ENCODE peak calls at places on chromosomes 6 and 20, in four cellular contexts. J, P, F and L are unnamed samples.

GRCh38 chr6:39565948-39566347 is 159.3 kb downstream of the KIF6 start:
- DNase-seq in P (no peak), J (no peak), F (no peak), L (no peak)

GRCh38 chr6:70651326-70651905 is 16.3 kb upstream of the SMAP1 start:
- DNase-seq in J (no peak), F (no peak), P (no peak), L (no peak)

GRCh38 chr6:36949636-36950035 is 4.9 kb upstream of the PI16 start:
- DNase-seq in F (no peak), P (no peak), J (no peak), L (no peak)

GRCh38 chr6:45630801-45631200 is 253.1 kb upstream of the SUPT3H start:
- DNase-seq in P (no peak), F (no peak), J (no peak), L (no peak)

GRCh38 chr6:93418448-93419303 is 683 bp downstream of the EPHA7 start:
- DNase-seq in J (no peak), P (no peak), F (no peak), L (no peak)

GRCh38 chr20:13873814-13874213 is 89.0 kb downstream of the NDUFAF5 start:
- DNase-seq in P (no peak), F (no peak), J (no peak), L (no peak)

GRCh38 chr6:12403201-12403826 is 113.2 kb downstream of the EDN1 start:
- DNase-seq in J (no peak), F (no peak), P (no peak), L (no peak)

GRCh38 chr6:149317656-149318571 is at the start of gene TAB2:
- DNase-seq in F (no peak), J (peak; percentile 81), P (peak; percentile 33), L (peak; percentile 35)

GRCh38 chr20:34331838-34332237 is 28.7 kb upstream of the AHCY start:
- DNase-seq in F (no peak), P (no peak), J (no peak), L (no peak)

GRCh38 chr20:40073535-40074111 is 615.4 kb downstream of the MAFB start:
- DNase-seq in J (no peak), F (no peak), P (no peak), L (no peak)

GRCh38 chr20:58457083-58457680 is 58.0 kb downstream of the APCDD1L start:
- DNase-seq in F (no peak), J (no peak), P (no peak), L (no peak)

GRCh38 chr6:4180653-4181255 is 45.4 kb upstream of the ECI2 start:
- DNase-seq in J (peak; percentile 64), F (no peak), P (no peak), L (no peak)

GRCh38 chr20:17644451-17644850 is 37.6 kb downstream of the RRBP1 start:
- DNase-seq in P (no peak), J (no peak), F (no peak), L (no peak)

GRCh38 chr6:106223300-106223930 is 102.1 kb downstream of the ATG5 start:
- DNase-seq in J (peak; percentile 31), P (no peak), F (peak; percentile 52), L (peak; percentile 67)

GRCh38 chr6:138161434-138162103 is at the start of gene ARFGEF3:
- DNase-seq in F (no peak), J (peak; percentile 60), P (peak; percentile 44), L (no peak)

GRCh38 chr6:42141603-42142117 is 760 bp downstream of the C6orf132 start:
- DNase-seq in P (no peak), J (no peak), F (no peak), L (no peak)

GRCh38 chr6:107115695-107116327 is 496 bp upstream of the BEND3 start:
- DNase-seq in P (peak; percentile 43), F (no peak), J (peak; percentile 66), L (peak; percentile 43)

GRCh38 chr6:141965016-141965545 is 167.6 kb upstream of the GJE1 start:
- DNase-seq in P (no peak), J (no peak), F (no peak), L (no peak)

GRCh38 chr6:36751833-36752186 is 54.2 kb downstream of the RAB44 start:
- DNase-seq in J (no peak), F (no peak), P (no peak), L (no peak)

GRCh38 chr20:47198254-47198671 is 158.2 kb downstream of the ZMYND8 start:
- DNase-seq in F (peak; percentile 27), J (no peak), P (no peak), L (no peak)

GRCh38 chr6:108748063-108748462 is 100.2 kb upstream of the ARMC2 start:
- DNase-seq in J (no peak), F (no peak), P (no peak), L (no peak)

GRCh38 chr6:118844915-118845314 is 49.0 kb upstream of the ASF1A start:
- DNase-seq in P (no peak), F (peak; percentile 20), J (no peak), L (no peak)

GRCh38 chr6:62059898-62060297 is 226.1 kb downstream of the KHDRBS2 start:
- DNase-seq in J (no peak), P (no peak), F (no peak), L (no peak)

GRCh38 chr6:40692311-40692710 is 105.1 kb upstream of the LRFN2 start:
- DNase-seq in J (no peak), F (no peak), P (no peak), L (no peak)

GRCh38 chr20:62823688-62824475 is 7.0 kb downstream of the COL9A3 start:
- DNase-seq in F (no peak), P (no peak), J (no peak), L (no peak)

GRCh38 chr6:109772961-109773431 is 81.9 kb downstream of the FIG4 start:
- DNase-seq in J (no peak), F (no peak), P (no peak), L (no peak)

GRCh38 chr6:36963451-36964290 is 9.1 kb downstream of the PI16 start:
- DNase-seq in J (no peak), F (no peak), P (peak; percentile 67), L (peak; percentile 29)

GRCh38 chr20:10741060-10741459 is 67.3 kb upstream of the JAG1 start:
- DNase-seq in F (no peak), J (no peak), P (no peak), L (no peak)

GRCh38 chr6:39824030-39824926 is 32.1 kb downstream of the DAAM2 start:
- DNase-seq in P (no peak), J (no peak), F (no peak), L (no peak)

GRCh38 chr6:161890959-161891358 is 617.1 kb upstream of the AGPAT4 start:
- DNase-seq in F (no peak), P (no peak), J (no peak), L (no peak)

GRCh38 chr6:8446391-8446790 is 11.0 kb upstream of the SLC35B3 start:
- DNase-seq in F (no peak), J (no peak), P (no peak), L (no peak)

GRCh38 chr20:56718816-56719215 is 89.7 kb downstream of the TFAP2C start:
- DNase-seq in P (no peak), F (no peak), J (no peak), L (no peak)

GRCh38 chr20:56720620-56721213 is 91.6 kb downstream of the TFAP2C start:
- DNase-seq in F (no peak), P (no peak), J (no peak), L (no peak)

GRCh38 chr20:56716806-56717205 is 87.7 kb downstream of the TFAP2C start:
- DNase-seq in P (no peak), J (no peak), F (no peak), L (no peak)

GRCh38 chr20:56715309-56715708 is 86.2 kb downstream of the TFAP2C start:
- DNase-seq in F (no peak), P (no peak), J (no peak), L (no peak)

DNA sequence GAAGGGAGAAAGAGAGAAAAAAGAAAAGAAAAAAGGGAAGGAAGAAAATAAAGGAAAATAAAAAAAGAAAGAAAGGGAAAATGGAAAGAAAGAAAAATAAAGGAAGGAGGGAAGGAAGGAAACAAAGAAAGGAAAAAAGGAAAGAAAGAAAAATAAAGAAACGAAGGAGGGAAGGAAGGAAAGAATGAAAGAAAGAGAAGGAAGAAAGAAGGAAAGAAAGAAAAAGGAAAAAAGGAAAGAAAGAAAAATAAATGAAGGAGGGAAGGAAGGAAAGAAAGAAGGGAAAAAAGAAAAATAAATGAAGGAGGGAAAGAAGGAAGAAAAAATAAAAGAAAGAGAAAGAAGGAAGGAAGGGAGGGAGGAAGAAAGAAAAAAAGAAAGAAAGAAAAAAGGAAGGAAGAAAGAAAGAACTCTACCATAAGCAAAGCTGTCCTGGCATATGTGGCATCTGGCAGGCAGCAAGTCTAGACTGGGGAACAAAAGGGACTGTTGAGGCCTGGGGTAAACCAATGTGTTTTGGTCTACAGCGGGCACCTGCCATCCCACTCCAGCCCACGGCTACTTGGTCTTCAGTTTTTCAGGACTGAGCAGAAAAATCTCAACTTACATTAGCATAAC is 86.9 kb downstream of the TFAP2C start:
- DNase-seq in J (no peak), P (no peak), F (no peak), L (no peak)
- TF ChIP-seq SPI1 in J (no peak), P (no peak), F (no peak), L (no peak)

DNA sequence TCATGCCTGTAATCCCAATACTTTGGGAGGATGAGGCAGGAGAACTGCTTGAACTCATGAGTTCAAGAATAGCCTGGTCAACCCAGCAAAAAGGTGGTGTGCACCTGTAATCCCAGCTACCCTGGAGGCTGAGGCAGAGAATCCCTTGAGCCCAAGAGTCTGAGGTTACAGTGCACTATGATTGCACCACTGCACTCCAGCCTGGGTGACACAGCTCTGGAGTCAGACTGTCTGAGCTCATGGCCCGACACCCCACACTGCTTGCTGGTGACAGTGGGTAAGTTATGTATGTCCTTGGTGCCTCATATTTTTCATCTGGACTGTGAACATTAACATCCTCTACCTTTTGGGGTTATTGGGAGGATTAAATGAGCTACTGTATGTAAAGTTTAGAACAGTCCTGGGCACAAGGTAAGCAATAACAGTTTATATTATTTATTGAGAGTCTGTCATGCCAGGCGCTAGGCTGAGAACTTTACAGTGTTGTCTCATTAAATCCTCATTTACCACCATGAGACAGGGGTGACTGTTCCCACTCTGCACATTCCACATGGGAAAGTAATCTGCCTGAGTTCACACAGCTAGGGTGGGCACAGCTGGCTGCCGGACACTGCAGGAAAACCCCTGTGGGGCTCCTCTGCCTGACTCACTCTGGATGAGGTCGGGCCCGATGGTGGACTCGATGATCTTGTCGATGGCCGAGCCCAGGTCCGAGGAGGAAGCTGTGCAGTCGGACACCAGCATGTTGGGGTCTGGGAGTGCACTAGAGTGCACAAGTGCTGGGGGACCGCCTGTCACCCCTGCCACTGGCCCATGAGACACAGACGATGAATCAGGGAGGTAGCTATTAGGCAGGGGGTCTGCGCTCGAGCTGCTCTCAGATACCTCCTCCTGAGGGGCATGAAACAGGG is 2.9 kb downstream of the ZNF335 start:
- DNase-seq in P (no peak), F (no peak), J (no peak), L (no peak)
- TF ChIP-seq SPI1 in P (no peak), F (no peak), J (no peak), L (no peak)

GRCh38 chr6:81749704-81750103 is 2.8 kb downstream of the TENT5A start:
- DNase-seq in F (no peak), P (no peak), J (no peak), L (no peak)
- TF ChIP-seq SPI1 in F (no peak), P (no peak), J (no peak), L (no peak)

GRCh38 chr20:32970973-32971300 is 33.3 kb downstream of the SUN5 start:
- DNase-seq in P (no peak), J (no peak), F (no peak), L (no peak)

GRCh38 chr20:32972181-32973076 is 31.8 kb downstream of the SUN5 start:
- DNase-seq in F (peak; percentile 91), P (peak; percentile 73), J (no peak), L (no peak)

GRCh38 chr20:32973077-32973717 is 31.0 kb downstream of the SUN5 start:
- DNase-seq in P (no peak), F (no peak), J (no peak), L (no peak)

GRCh38 chr20:32970115-32970972 is 33.9 kb downstream of the SUN5 start:
- DNase-seq in P (no peak), J (no peak), F (no peak), L (no peak)

GRCh38 chr20:32971703-32972161 is 32.5 kb downstream of the SUN5 start:
- DNase-seq in J (no peak), F (peak; percentile 20), P (no peak), L (no peak)
- TF ChIP-seq SPI1 in J (no peak), F (no peak), P (no peak), L (no peak)